ENCODE peak calls at places on chromosomes 11 and 22, in seven cellular contexts. One of them, this sample, is unnamed.
A peak's percentile ranks its signal among the peaks of the same experiment; 100 is the strongest.

GRCh38 chr22:41446057-41446501 is 522 bp downstream of the TOB2 start:
- DNase-seq in stomach: peak; percentile 34
- DNase-seq in GM12878: no peak
- DNase-seq in ovary: peak; percentile 60
- DNase-seq in H1: no peak
- DNase-seq in uterus: peak; percentile 44
- DNase-seq in tibial nerve: no peak
- DNase-seq in this sample: peak; percentile 49

GRCh38 chr11:114366331-114367243 is 33.7 kb downstream of the C11orf71 start:
- DNase-seq in stomach: no peak
- DNase-seq in GM12878: no peak
- DNase-seq in ovary: no peak
- DNase-seq in H1: no peak
- DNase-seq in uterus: no peak
- DNase-seq in tibial nerve: no peak
- DNase-seq in this sample: no peak

GRCh38 chr11:11764428-11764803 is 77.4 kb upstream of the USP47 start:
- DNase-seq in stomach: no peak
- DNase-seq in GM12878: no peak
- DNase-seq in ovary: no peak
- DNase-seq in H1: no peak
- DNase-seq in uterus: no peak
- DNase-seq in tibial nerve: no peak
- DNase-seq in this sample: no peak

GRCh38 chr22:24185001-24185500 is 3.8 kb downstream of the SUSD2 start:
- DNase-seq in stomach: no peak
- DNase-seq in GM12878: no peak
- DNase-seq in ovary: peak; percentile 19
- DNase-seq in H1: no peak
- DNase-seq in uterus: peak; percentile 13
- DNase-seq in tibial nerve: no peak
- DNase-seq in this sample: no peak

GRCh38 chr22:41518048-41518347 is 26.3 kb downstream of the POLR3H start:
- DNase-seq in stomach: no peak
- DNase-seq in GM12878: no peak
- DNase-seq in ovary: no peak
- DNase-seq in H1: no peak
- DNase-seq in uterus: no peak
- DNase-seq in tibial nerve: no peak
- DNase-seq in this sample: no peak

GRCh38 chr11:60345489-60345888 is 18.4 kb downstream of the MS4A6E start:
- DNase-seq in stomach: peak; percentile 46
- DNase-seq in GM12878: no peak
- DNase-seq in ovary: no peak
- DNase-seq in H1: peak; percentile 17
- DNase-seq in uterus: no peak
- DNase-seq in tibial nerve: no peak
- DNase-seq in this sample: peak; percentile 29

GRCh38 chr11:112513936-112514716 is 253.5 kb upstream of the PLET1 start:
- DNase-seq in stomach: no peak
- DNase-seq in GM12878: no peak
- DNase-seq in ovary: no peak
- DNase-seq in H1: no peak
- DNase-seq in uterus: no peak
- DNase-seq in tibial nerve: no peak
- DNase-seq in this sample: no peak

GRCh38 chr22:20531404-20532181 is 24.2 kb downstream of the MED15 start:
- DNase-seq in stomach: peak; percentile 62
- DNase-seq in GM12878: no peak
- DNase-seq in ovary: no peak
- DNase-seq in H1: no peak
- DNase-seq in uterus: peak; percentile 43
- DNase-seq in tibial nerve: no peak
- DNase-seq in this sample: peak; percentile 64

GRCh38 chr11:61820174-61820573 is 3.4 kb upstream of the FADS1 start:
- DNase-seq in stomach: no peak
- DNase-seq in GM12878: no peak
- DNase-seq in ovary: no peak
- DNase-seq in H1: no peak
- DNase-seq in uterus: no peak
- DNase-seq in tibial nerve: no peak
- DNase-seq in this sample: no peak

GRCh38 chr22:44098021-44098739 is 74.1 kb downstream of the PARVB start:
- DNase-seq in stomach: no peak
- DNase-seq in GM12878: no peak
- DNase-seq in ovary: no peak
- DNase-seq in H1: no peak
- DNase-seq in uterus: no peak
- DNase-seq in tibial nerve: no peak
- DNase-seq in this sample: peak; percentile 22

GRCh38 chr11:94134651-94135512 is 6.2 kb downstream of the PANX1 start:
- DNase-seq in stomach: peak; percentile 64
- DNase-seq in GM12878: no peak
- DNase-seq in ovary: peak; percentile 75
- DNase-seq in H1: no peak
- DNase-seq in uterus: peak; percentile 77
- DNase-seq in tibial nerve: peak; percentile 67
- DNase-seq in this sample: peak; percentile 76
- H3K4me3 ChIP-seq in stomach: no peak overlapping the region
- H3K4me3 ChIP-seq in GM12878: peak overlapping the region; percentile 19
- H3K4me3 ChIP-seq in ovary: no peak overlapping the region
- H3K4me3 ChIP-seq in H1: no peak overlapping the region
- H3K4me3 ChIP-seq in uterus: no peak overlapping the region
- H3K4me3 ChIP-seq in tibial nerve: no peak overlapping the region
- H3K4me3 ChIP-seq in this sample: no peak overlapping the region

GRCh38 chr22:33124471-33124870 is 66.3 kb upstream of the SYN3 start:
- DNase-seq in stomach: no peak
- DNase-seq in GM12878: no peak
- DNase-seq in ovary: no peak
- DNase-seq in H1: no peak
- DNase-seq in uterus: no peak
- DNase-seq in tibial nerve: no peak
- DNase-seq in this sample: no peak

GRCh38 chr22:33129621-33130020 is 71.4 kb upstream of the SYN3 start:
- DNase-seq in stomach: no peak
- DNase-seq in GM12878: no peak
- DNase-seq in ovary: no peak
- DNase-seq in H1: no peak
- DNase-seq in uterus: no peak
- DNase-seq in tibial nerve: no peak
- DNase-seq in this sample: no peak

GRCh38 chr22:33130473-33130872 is 72.3 kb upstream of the SYN3 start:
- DNase-seq in stomach: no peak
- DNase-seq in GM12878: no peak
- DNase-seq in ovary: no peak
- DNase-seq in H1: no peak
- DNase-seq in uterus: no peak
- DNase-seq in tibial nerve: no peak
- DNase-seq in this sample: no peak

GRCh38 chr22:33126881-33127280 is 68.7 kb upstream of the SYN3 start:
- DNase-seq in stomach: no peak
- DNase-seq in GM12878: no peak
- DNase-seq in ovary: no peak
- DNase-seq in H1: peak; percentile 13
- DNase-seq in uterus: no peak
- DNase-seq in tibial nerve: no peak
- DNase-seq in this sample: no peak
- TF ChIP-seq CTCF in stomach: no peak
- TF ChIP-seq CTCF in GM12878: no peak
- TF ChIP-seq CTCF in ovary: no peak
- TF ChIP-seq CTCF in H1: peak; percentile 72
- TF ChIP-seq CTCF in uterus: no peak
- TF ChIP-seq CTCF in tibial nerve: no peak
- TF ChIP-seq CTCF in this sample: no peak

DNA sequence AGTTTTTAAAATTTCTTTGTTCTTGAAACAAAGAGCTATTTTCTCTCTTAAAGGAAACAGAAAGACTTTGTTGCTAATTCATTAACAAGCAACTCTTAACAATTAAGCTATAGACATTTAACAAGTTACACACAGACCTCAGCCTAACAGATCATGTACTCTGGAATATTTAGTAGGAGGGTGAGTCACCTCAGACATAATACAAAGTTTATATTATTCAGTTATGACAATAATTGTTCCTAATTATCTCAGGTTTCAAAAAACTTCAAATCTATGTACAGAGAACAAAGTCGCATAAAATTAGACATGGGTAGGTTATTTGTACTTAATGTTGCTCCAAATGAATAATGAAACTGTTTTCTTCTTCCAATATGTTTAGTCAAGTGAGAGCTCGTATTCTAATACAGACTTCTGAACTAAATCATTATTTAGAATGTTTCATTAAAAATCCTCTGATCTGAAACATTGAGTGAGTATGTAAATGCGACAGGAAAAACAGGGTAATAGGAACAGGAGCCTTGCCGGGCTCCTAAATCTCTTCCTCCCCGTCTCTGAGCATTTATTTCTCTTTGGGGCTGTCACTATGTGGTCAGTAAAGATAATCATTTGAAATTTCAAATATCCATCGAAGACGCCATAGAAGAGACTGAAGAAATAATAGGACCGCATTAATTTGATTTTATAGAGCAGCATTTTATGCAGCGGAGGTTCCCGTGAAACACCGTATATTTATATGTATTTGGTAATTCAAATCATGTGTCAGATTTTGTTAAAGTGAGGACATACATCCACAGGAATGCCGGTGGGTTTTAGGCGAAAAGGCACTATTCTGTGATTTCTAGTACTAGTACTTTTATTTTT is 8.7 kb upstream of the BARX2 start:
- DNase-seq in stomach: no peak
- DNase-seq in GM12878: no peak
- DNase-seq in ovary: no peak
- DNase-seq in H1: no peak
- DNase-seq in uterus: no peak
- DNase-seq in tibial nerve: no peak
- DNase-seq in this sample: no peak
- TF ChIP-seq POLR2A in stomach: no peak
- TF ChIP-seq POLR2A in GM12878: no peak
- TF ChIP-seq POLR2A in ovary: no peak
- TF ChIP-seq POLR2A in H1: no peak
- TF ChIP-seq POLR2A in uterus: no peak
- TF ChIP-seq POLR2A in tibial nerve: no peak
- TF ChIP-seq POLR2A in this sample: no peak

GRCh38 chr22:28801845-28802594 is 1.7 kb upstream of the XBP1 start:
- DNase-seq in stomach: peak; percentile 65
- DNase-seq in GM12878: no peak
- DNase-seq in ovary: no peak
- DNase-seq in H1: no peak
- DNase-seq in uterus: peak; percentile 39
- DNase-seq in tibial nerve: peak; percentile 27
- DNase-seq in this sample: no peak
- H3K4me3 ChIP-seq in stomach: peak overlapping the region; percentile 79
- H3K4me3 ChIP-seq in GM12878: peak overlapping the region; percentile 73
- H3K4me3 ChIP-seq in ovary: peak overlapping the region; percentile 98
- H3K4me3 ChIP-seq in H1: no peak overlapping the region
- H3K4me3 ChIP-seq in uterus: no peak overlapping the region
- H3K4me3 ChIP-seq in tibial nerve: peak overlapping the region; percentile 52
- H3K4me3 ChIP-seq in this sample: peak overlapping the region; percentile 96

GRCh38 chr11:1070594-1071462 is 3.8 kb upstream of the MUC2 start:
- DNase-seq in stomach: no peak
- DNase-seq in GM12878: no peak
- DNase-seq in ovary: no peak
- DNase-seq in H1: no peak
- DNase-seq in uterus: no peak
- DNase-seq in tibial nerve: no peak
- DNase-seq in this sample: no peak
- TF ChIP-seq CTCF in stomach: no peak
- TF ChIP-seq CTCF in GM12878: no peak
- TF ChIP-seq CTCF in ovary: no peak
- TF ChIP-seq CTCF in H1: no peak
- TF ChIP-seq CTCF in uterus: no peak
- TF ChIP-seq CTCF in tibial nerve: no peak
- TF ChIP-seq CTCF in this sample: no peak

This sample was measured in heart left ventricle.